ENCODE peak calls at places on chromosomes 1 and 21, in five cellular contexts. A is SJSA1, G is OCI-LY7, V is mammary epithelial cell, P is PC-9. Y is an unnamed sample. For H3K4me1, the result is how much of the 10 kb centered on the place peaks cover.

GRCh38 chr1:118039170-118039569 is 109.6 kb downstream of the WDR3 start:
- DNase-seq in G (no peak), P (no peak), A (no peak), V (no peak), Y (no peak)

GRCh38 chr1:228340686-228341449 is 65.8 kb downstream of the TRIM11 start:
- DNase-seq in A (no peak), V (no peak), P (no peak), G (peak), Y (peak)

GRCh38 chr21:35342440-35342839 is 293.3 kb upstream of the RUNX1 start:
- DNase-seq in V (no peak), G (peak), P (no peak), A (no peak), Y (no peak)

GRCh38 chr1:176893625-176894352 is 270.7 kb downstream of the ASTN1 start:
- DNase-seq in A (no peak), G (no peak), V (no peak), P (no peak), Y (no peak)

GRCh38 chr1:223430221-223430620 is 37.0 kb downstream of the CCDC185 start:
- DNase-seq in V (no peak), G (no peak), A (no peak), P (no peak), Y (no peak)

GRCh38 chr1:117607471-117607870 is 1.6 kb downstream of the TENT5C start:
- DNase-seq in V (peak), G (peak), P (no peak), A (no peak), Y (peak)

GRCh38 chr1:1622578-1623094 is 7.3 kb downstream of the MIB2 start:
- DNase-seq in A (no peak), V (no peak), G (no peak), P (no peak), Y (no peak)

GRCh38 chr1:54571326-54571725 is 23.3 kb downstream of the ACOT11 start:
- DNase-seq in A (no peak), P (no peak), G (no peak), V (no peak), Y (peak)

GRCh38 chr1:77889240-77889637 is 815 bp downstream of the NEXN start:
- DNase-seq in A (no peak), V (no peak), P (peak), G (no peak), Y (no peak)

GRCh38 chr1:78640462-78640861 is 9.2 kb upstream of the IFI44 start:
- DNase-seq in P (no peak), V (no peak), G (no peak), A (no peak), Y (no peak)

GRCh38 chr1:158049867-158050266 is 56.4 kb downstream of the KIRREL1 start:
- DNase-seq in G (no peak), A (no peak), V (no peak), P (no peak), Y (no peak)

GRCh38 chr21:40852563-40852962 is 5.6 kb upstream of the DSCAM start:
- DNase-seq in P (no peak), V (no peak), A (no peak), G (no peak), Y (no peak)

GRCh38 chr1:10788592-10789006 is 7.8 kb downstream of the CASZ1 start:
- DNase-seq in A (no peak), P (no peak), V (no peak), G (no peak), Y (peak)

GRCh38 chr1:233787599-233787998 is 116.9 kb upstream of the SLC35F3 start:
- DNase-seq in G (no peak), P (no peak), A (no peak), V (no peak), Y (no peak)

DNA sequence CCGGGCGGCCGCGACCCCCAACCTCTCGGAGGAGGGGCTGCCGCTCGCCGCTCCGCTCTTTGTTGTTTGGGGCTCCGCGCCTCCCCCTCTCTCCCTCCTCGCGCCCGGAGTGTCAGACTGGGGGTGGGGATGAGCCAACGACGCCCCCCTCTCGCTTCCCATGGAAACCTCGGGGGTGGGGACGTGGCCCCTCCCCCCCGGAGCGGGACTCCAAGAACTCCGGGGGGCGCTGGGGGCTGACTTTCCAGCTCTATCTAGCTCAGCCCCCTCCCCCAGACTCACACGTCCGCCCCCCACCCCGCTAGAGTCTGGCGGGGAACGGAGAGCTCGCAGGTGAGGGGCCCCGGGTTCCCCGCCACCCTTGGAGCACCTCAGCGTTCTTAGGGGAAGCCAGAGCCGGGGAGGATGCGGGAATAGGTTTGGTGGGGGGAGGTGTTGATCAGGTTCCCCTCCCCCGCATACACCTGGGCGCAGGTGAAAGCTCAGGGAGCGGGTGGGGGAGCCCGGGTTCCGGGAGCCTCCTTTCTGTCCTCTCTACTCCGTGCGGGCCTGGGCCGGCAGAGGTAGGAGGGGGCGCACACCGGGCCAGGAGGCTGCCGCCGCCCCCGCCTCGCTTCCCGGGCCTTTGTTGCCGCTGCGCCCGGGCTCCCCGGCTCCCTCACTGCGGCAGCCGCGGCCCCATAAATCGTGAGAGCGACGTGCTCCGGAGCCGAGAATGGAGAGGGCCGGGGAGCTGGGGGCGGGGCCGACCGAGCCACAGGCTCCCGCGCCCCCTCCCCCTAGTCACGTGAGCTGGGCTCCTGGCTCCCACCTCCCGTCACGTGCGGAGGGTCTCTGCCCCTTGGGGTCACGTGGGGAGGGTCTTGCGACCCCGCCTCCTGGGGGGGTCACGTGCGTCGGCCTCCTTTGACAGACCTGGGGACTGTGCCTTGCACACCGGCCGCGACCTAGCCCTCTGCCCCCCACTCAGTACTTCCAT is 1.9 kb downstream of the EFNA3 start:
- DNase-seq in G (peak), P (peak), V (no peak), A (no peak), Y (peak)
- H3K27ac ChIP-seq in G (no peak), P (no peak), V (no peak), A (no peak), Y (peak)

GRCh38 chr1:40058453-40059291 is 18.1 kb downstream of the CAP1 start:
- DNase-seq in V (no peak), P (no peak), G (no peak), A (no peak), Y (no peak)
- H3K4me1 ChIP-seq in V (under half), P (under half), G (half or more), A (under half), Y (under half)

DNA sequence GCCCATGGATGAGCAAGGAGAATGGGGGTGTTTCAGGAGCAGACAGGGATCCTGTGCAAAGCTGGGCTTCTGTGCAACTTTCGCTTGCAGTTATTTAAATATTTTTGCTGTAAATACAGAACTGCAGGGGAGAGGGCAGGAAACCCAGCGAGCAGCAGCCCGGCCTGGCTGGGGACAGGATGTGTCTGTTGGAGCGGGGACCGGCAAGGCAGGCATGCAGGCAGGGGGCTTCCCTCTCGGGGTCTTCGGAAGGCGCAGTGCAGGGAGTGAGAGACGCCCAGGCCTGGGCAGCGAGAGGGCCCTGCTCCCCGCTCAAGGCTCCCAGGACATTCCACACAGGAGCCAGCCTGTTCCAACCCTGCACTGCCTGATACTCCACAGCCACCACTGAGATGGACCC is 1.7 kb upstream of the AIRE start:
- DNase-seq in A (no peak), G (no peak), P (no peak), V (no peak), Y (no peak)
- H3K27ac ChIP-seq in A (no peak), G (no peak), P (no peak), V (no peak), Y (no peak)

GRCh38 chr21:38507374-38507942 is 9.2 kb upstream of the ERG start:
- DNase-seq in A (no peak), G (no peak), V (no peak), P (no peak), Y (no peak)

GRCh38 chr21:38511198-38511597 is 12.9 kb upstream of the ERG start:
- DNase-seq in V (no peak), P (no peak), A (no peak), G (no peak), Y (no peak)

GRCh38 chr21:38505654-38506523 is 7.6 kb upstream of the ERG start:
- DNase-seq in P (no peak), A (peak), G (peak), V (peak), Y (peak)

GRCh38 chr21:38506606-38507331 is 8.5 kb upstream of the ERG start:
- DNase-seq in A (no peak), P (no peak), V (no peak), G (no peak), Y (no peak)

DNA sequence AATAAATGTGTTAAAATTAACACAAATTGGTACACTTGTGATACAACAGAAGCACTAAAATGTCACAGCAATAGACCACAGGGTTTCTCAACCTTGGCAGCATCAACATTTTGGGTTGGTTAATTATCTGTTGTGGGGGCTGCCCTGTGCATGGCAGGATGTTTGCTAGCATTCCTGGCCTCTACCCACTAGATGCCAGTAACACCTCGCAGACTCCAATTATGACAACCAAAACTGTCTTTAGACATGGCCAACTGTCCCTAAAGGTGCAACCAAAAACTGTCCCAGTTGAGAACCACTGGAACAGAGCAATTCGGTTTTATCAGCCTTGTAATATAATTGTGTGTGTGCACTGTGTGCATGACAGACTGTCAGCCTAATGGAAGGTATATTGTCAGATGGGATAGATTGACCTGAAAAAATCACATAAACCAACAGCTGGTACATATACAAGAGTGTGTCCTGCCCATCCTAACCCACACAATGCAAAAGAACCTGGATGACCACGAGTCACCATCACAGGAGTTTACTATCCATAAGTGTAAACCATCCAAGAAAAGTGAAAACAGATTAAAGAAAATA is 13.5 kb upstream of the ERG start:
- DNase-seq in P (no peak), A (no peak), V (no peak), G (no peak), Y (no peak)
- H3K4me1 ChIP-seq in P (under half), A (under half), V (under half), G (under half), Y (under half)

DNA sequence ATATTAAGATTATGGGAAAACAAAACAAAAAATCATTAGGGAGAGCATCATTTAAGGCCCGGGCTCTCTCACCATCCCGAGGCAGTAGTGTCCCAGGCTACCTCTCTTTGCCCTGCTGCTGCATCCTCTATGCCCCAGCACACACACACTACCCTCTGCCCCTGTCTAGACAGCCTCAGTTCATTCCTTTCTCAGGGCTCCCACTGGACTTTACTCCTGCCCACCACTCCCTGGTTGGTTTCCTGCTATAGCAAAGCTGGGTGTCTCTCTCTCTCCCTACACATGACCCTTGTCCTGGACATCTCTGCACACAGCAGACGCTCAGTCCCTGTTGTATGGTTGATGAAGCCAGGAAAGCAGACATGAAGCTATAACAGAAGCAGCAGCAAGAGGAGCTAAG is 30.7 kb downstream of the GNG12 start:
- DNase-seq in P (no peak), G (no peak), A (no peak), V (no peak), Y (no peak)
- H3K27ac ChIP-seq in P (no peak), G (no peak), A (no peak), V (no peak), Y (no peak)

DNA sequence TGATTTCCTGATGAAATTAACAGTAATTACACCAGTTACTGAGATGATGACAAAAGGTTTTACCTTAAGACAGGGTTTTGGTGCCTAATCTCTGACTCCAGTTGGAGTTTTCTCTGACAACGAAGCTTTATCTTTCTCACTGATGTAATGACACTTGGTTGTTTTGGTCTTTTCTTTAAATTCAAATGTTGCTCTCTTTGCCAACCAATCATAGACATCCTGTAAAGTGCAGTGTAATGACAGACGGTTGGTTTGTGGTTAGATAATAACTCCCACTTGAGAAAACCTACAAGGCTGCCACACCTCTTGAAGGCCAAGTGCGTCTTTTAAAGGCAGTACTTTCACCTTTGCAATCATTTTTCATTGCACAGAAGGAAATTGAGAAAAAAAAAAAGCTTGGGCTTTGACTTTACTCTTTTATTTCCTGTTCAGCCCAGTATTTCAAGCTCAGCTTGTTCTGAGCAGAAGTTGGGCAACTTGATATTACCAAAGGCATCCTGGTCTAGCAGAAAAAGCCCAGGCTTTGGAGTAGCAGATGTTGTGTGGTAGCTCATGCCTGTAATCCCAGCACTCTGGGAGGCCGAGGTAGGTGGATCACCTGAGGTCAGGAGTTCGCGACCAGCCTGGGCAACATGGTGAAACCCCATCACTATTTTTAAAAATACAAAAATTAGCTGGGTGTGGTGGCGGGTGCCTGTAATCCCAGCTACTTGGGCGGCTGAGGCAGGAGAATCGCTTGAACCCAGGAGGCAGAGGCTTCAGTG is 14.9 kb downstream of the PDIK1L start:
- DNase-seq in V (peak), G (peak), P (peak), A (no peak), Y (no peak)
- H3K4me1 ChIP-seq in V (under half), G (under half), P (half or more), A (under half), Y (under half)

DNA sequence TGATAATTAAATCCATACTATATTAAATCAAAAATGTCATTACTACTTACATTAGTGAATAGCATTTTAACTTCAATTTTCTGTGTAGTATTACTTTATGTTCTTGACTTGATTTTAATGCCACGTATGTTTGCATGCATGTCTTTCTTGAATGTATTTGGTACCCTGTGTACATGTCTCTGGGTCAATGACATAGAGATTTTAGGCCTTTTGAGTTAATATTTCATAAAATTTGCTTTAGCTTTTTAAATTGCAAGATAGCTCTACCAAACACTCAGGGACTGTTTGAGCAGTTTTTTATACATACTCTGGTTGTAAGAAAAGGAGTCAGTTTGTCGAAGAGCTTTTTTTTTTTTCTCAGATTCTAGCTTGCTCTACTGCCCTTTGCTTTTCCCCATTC is 1.5 kb downstream of the MLLT11 start:
- DNase-seq in P (no peak), V (no peak), G (no peak), A (no peak), Y (no peak)
- H3K27ac ChIP-seq in P (no peak), V (peak), G (peak), A (peak), Y (peak)

GRCh38 chr1:25556791-25557476 is 13.5 kb downstream of the LDLRAP1 start:
- DNase-seq in A (no peak), P (peak), G (no peak), V (peak), Y (no peak)
- H3K4me1 ChIP-seq in A (under half), P (under half), G (under half), V (under half), Y (under half)

GRCh38 chr1:232378266-232379041 is 251.5 kb downstream of the SIPA1L2 start:
- DNase-seq in V (no peak), A (no peak), G (no peak), P (no peak), Y (no peak)
- H3K27ac ChIP-seq in V (no peak), A (no peak), G (no peak), P (no peak), Y (no peak)